ENCODE peak calls at places on chromosomes 6 and 20, in nine cellular contexts. H is breast epithelium, Z is cardiac fibroblast, B is colonic mucosa, M is heart right ventricle, X is IMR-90, U is fibroblast of mammary gland, Y is MM.1S, N is AG04450. S is an unnamed sample.

GRCh38 chr6:48229849-48230248 is 118.9 kb upstream of the PTCHD4 start:
- DNase-seq in H (no peak), Z (no peak), B (no peak), M (no peak), X (no peak), U (no peak), Y (no peak), N (no peak), S (no peak)

GRCh38 chr6:119533603-119534279 is 184.2 kb upstream of the MAN1A1 start:
- DNase-seq in H (no peak), Z (peak), B (no peak), M (no peak), X (peak), U (peak), Y (no peak), N (peak), S (peak)

GRCh38 chr6:70151616-70152015 is 151.3 kb downstream of the COL9A1 start:
- DNase-seq in H (no peak), Z (peak), B (no peak), M (no peak), X (no peak), U (no peak), Y (no peak), N (no peak), S (no peak)

GRCh38 chr6:26534681-26535465 is 3.3 kb upstream of the HMGN4 start:
- DNase-seq in H (no peak), Z (no peak), B (no peak), M (no peak), X (no peak), U (no peak), Y (peak), N (no peak), S (no peak)

GRCh38 chr20:48603116-48603818 is 224.5 kb downstream of the PREX1 start:
- DNase-seq in H (no peak), Z (no peak), B (no peak), M (no peak), X (no peak), U (no peak), Y (no peak), N (no peak), S (no peak)

GRCh38 chr6:125810435-125810834 is 19.7 kb downstream of the NCOA7 start:
- DNase-seq in H (no peak), Z (no peak), B (no peak), M (no peak), X (no peak), U (no peak), Y (no peak), N (no peak), S (no peak)

GRCh38 chr6:145756170-145756662 is 20.9 kb upstream of the EPM2A start:
- DNase-seq in H (peak), Z (peak), B (no peak), M (no peak), X (peak), U (peak), Y (no peak), N (peak), S (peak)

GRCh38 chr20:61736751-61737310 is 328.9 kb downstream of the TAF4 start:
- DNase-seq in H (no peak), Z (no peak), B (no peak), M (no peak), X (no peak), U (no peak), Y (no peak), N (no peak), S (no peak)

GRCh38 chr6:27867941-27868705 is 44.1 kb downstream of the OR2B2 start:
- DNase-seq in H (no peak), Z (peak), B (no peak), M (no peak), X (peak), U (peak), Y (no peak), N (no peak), S (peak)

GRCh38 chr20:47749367-47749766 is 35.9 kb downstream of the SULF2 start:
- DNase-seq in H (no peak), Z (no peak), B (no peak), M (no peak), X (no peak), U (no peak), Y (no peak), N (no peak), S (peak)

GRCh38 chr6:130625825-130626500 is 201.2 kb upstream of the SMLR1 start:
- DNase-seq in H (no peak), Z (peak), B (no peak), M (no peak), X (peak), U (peak), Y (no peak), N (no peak), S (peak)

GRCh38 chr6:100886078-100886477 is 4.9 kb upstream of the ASCC3 start:
- DNase-seq in H (no peak), Z (peak), B (no peak), M (no peak), X (peak), U (no peak), Y (no peak), N (peak), S (peak)

GRCh38 chr20:63174309-63175030 is 41.5 kb downstream of the YTHDF1 start:
- DNase-seq in H (no peak), Z (no peak), B (no peak), M (no peak), X (no peak), U (no peak), Y (no peak), N (no peak), S (no peak)

GRCh38 chr20:18738055-18738454 is 75.5 kb upstream of the SCP2D1 start:
- DNase-seq in H (no peak), Z (peak), B (peak), M (no peak), X (no peak), U (peak), Y (no peak), N (no peak), S (peak)

GRCh38 chr6:150403458-150404245 is 34.8 kb downstream of the IYD start:
- DNase-seq in H (peak), Z (peak), B (no peak), M (no peak), X (peak), U (peak), Y (no peak), N (no peak), S (peak)

GRCh38 chr6:51702851-51703250 is 384.6 kb downstream of the PKHD1 start:
- DNase-seq in H (no peak), Z (no peak), B (no peak), M (no peak), X (no peak), U (no peak), Y (no peak), N (no peak), S (no peak)

DNA sequence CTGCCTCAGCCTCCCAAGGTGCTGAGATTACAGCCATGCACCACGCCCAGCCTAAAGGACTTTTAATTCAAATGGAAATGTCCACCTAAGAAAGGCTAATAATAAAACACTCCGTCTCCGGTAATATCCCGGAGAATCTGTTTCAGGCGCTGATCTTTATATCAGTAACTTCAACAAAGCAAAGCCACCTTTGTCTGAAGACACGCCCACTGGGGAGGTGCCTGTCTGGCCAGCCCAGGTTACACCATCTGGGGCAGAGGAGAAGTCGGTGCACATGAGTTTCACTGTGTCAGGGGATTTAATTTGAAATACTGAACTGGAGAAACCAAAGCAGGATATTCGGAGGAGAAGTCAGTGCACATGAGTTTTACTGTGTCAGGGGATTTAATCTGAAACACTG is 9.4 kb downstream of the SERPINB6 start:
- DNase-seq in H (no peak), Z (no peak), B (peak), M (no peak), X (no peak), U (no peak), Y (peak), N (no peak), S (no peak)
- H3K4me3 ChIP-seq in H (no peak), Z (no peak), B (no peak), M (no peak), X (no peak), U (no peak), Y (no peak), N (no peak), S (no peak)

GRCh38 chr6:34508425-34508824 is 42.5 kb downstream of the PACSIN1 start:
- DNase-seq in H (no peak), Z (no peak), B (no peak), M (no peak), X (no peak), U (no peak), Y (no peak), N (no peak), S (no peak)
- TF ChIP-seq CTCF in H (no peak), Z (peak), B (no peak), M (no peak), X (peak), U (no peak), Y (no peak), N (peak), S (peak)

DNA sequence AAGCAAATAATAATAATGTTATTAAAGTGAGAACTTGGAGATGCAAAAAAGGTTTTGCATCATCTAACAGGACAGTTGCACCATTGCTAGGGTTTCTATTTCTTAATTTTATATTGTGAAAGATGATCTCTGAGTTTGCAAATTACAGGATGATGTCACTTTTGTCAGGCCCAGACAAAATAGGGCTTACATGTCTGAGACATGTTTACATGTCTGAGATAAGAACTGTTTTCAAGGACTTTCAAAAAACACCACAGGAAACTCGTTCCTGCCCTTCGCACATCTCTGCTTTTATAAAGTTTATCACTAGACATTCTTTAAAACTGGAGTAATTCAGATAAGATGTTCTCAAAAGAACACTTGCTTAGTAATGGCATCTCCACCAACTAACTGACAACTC is 1075.8 kb upstream of the MANEA start:
- DNase-seq in H (no peak), Z (no peak), B (no peak), M (no peak), X (no peak), U (no peak), Y (no peak), N (no peak), S (peak)
- H3K4me3 ChIP-seq in H (no peak), Z (no peak), B (no peak), M (no peak), X (no peak), U (no peak), Y (no peak), N (no peak), S (no peak)

DNA sequence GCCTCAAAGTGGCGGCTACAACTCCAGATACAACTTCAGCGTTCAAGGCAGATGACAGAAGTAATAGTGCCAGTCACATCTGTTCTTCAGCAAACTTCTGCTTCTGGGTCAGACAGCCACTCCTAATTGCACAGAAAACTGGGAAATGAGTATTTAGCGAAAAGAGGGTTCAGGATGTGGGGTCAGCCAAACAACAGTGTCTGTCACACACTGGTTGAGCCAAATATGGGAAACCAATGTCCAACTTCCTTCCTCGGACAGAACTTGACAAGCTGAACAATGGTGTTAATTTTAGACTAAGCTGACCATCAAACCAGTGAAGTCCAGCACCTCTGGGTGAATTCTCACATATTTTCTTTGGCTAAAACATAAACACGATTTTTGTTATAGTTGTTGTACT is 22.1 kb downstream of the NUDT3 start:
- DNase-seq in H (no peak), Z (no peak), B (no peak), M (no peak), X (no peak), U (no peak), Y (no peak), N (no peak), S (no peak)
- TF ChIP-seq CTCF in H (no peak), Z (no peak), B (no peak), M (no peak), X (no peak), U (no peak), Y (no peak), N (no peak), S (no peak)